ENCODE peak calls at places on chromosomes 3 and 15, in seven cellular contexts. J is H1, C is mesendoderm, O is neuronal stem cell, R is IMR-90, W is trophoblast cell, V is H9. H is an unnamed sample. For H3K4me1, the result is how much of the 10 kb centered on the place peaks cover.

GRCh38 chr15:71634820-71635219 is 175.5 kb upstream of the NR2E3 start:
- DNase-seq in V (no peak), R (no peak), J (no peak), O (peak), W (no peak), C (peak), H (peak)

GRCh38 chr15:84588053-84588874 is 12.5 kb upstream of the ZSCAN2 start:
- DNase-seq in J (peak), O (peak), R (peak), W (peak), V (peak), C (peak), H (peak)

GRCh38 chr15:63296195-63296594 is 18.8 kb downstream of the APH1B start:
- DNase-seq in R (no peak), J (no peak), V (no peak), C (no peak), O (no peak), W (no peak), H (no peak)

GRCh38 chr15:80549191-80549590 is 145.0 kb downstream of the ARNT2 start:
- DNase-seq in O (no peak), W (no peak), V (no peak), C (no peak), J (no peak), R (peak), H (peak)

GRCh38 chr15:78092111-78093041 is at the start of gene SH2D7:
- DNase-seq in O (no peak), R (no peak), J (no peak), W (no peak), V (no peak), C (no peak), H (peak)

GRCh38 chr3:129061888-129062834 is 1.6 kb downstream of the GP9 start:
- DNase-seq in C (no peak), W (no peak), R (no peak), O (no peak), V (no peak), J (no peak), H (no peak)

GRCh38 chr3:171640520-171641412 is 169.5 kb downstream of the PLD1 start:
- DNase-seq in J (no peak), C (peak), W (no peak), O (no peak), R (peak), V (peak), H (peak)

GRCh38 chr3:89179355-89179997 is 72.1 kb downstream of the EPHA3 start:
- DNase-seq in J (no peak), C (no peak), V (no peak), O (no peak), W (no peak), R (no peak), H (peak)

GRCh38 chr15:23497710-23498111 is 50.7 kb upstream of the GOLGA6L2 start:
- DNase-seq in W (no peak), V (no peak), O (no peak), C (no peak), J (no peak), R (no peak), H (peak)

GRCh38 chr3:10524270-10524669 is 18.9 kb upstream of the ATP2B2 start:
- DNase-seq in O (no peak), J (no peak), C (no peak), R (no peak), W (no peak), V (no peak), H (no peak)

GRCh38 chr15:36156855-36157521 is 422.4 kb upstream of the CDIN1 start:
- DNase-seq in C (peak), J (no peak), O (no peak), V (no peak), W (peak), R (peak), H (peak)

GRCh38 chr3:197613187-197613586 is 57.4 kb upstream of the BDH1 start:
- DNase-seq in C (no peak), J (no peak), V (no peak), W (no peak), O (no peak), R (no peak), H (no peak)

GRCh38 chr15:48084759-48085420 is 35.9 kb upstream of the SLC24A5 start:
- DNase-seq in J (no peak), W (peak), V (peak), O (peak), R (peak), C (peak), H (peak)

GRCh38 chr15:83515171-83515570 is 68.0 kb downstream of the SH3GL3 start:
- DNase-seq in O (no peak), V (no peak), R (no peak), W (peak), C (peak), J (no peak), H (no peak)

GRCh38 chr15:50024183-50024795 is 94.7 kb downstream of the ATP8B4 start:
- DNase-seq in O (no peak), R (peak), J (no peak), C (no peak), W (no peak), V (no peak), H (no peak)

GRCh38 chr15:93467327-93467726 is 378.3 kb upstream of the RGMA start:
- DNase-seq in W (no peak), O (no peak), V (no peak), C (peak), R (no peak), J (no peak), H (no peak)

GRCh38 chr15:25055356-25056068 is 100.7 kb downstream of the SNRPN start:
- DNase-seq in J (peak), V (peak), W (no peak), O (no peak), R (no peak), C (no peak), H (no peak)

GRCh38 chr15:86863226-86863915 is 783.7 kb downstream of the AGBL1 start:
- DNase-seq in R (no peak), J (no peak), O (no peak), W (peak), V (no peak), C (peak), H (peak)

GRCh38 chr15:71678191-71678590 is 132.2 kb upstream of the NR2E3 start:
- DNase-seq in W (no peak), O (no peak), V (no peak), R (no peak), J (no peak), C (peak), H (no peak)

GRCh38 chr3:10357592-10358308 is 36.8 kb upstream of the SEC13 start:
- DNase-seq in J (no peak), C (peak), W (peak), O (no peak), R (peak), V (no peak), H (peak)

GRCh38 chr15:33639968-33640367 is 328.3 kb upstream of the CHRM5 start:
- DNase-seq in C (no peak), R (no peak), V (no peak), J (no peak), W (no peak), O (no peak), H (no peak)

GRCh38 chr3:52084954-52085730 is 28.8 kb upstream of the DUSP7 start:
- DNase-seq in J (peak), W (no peak), R (no peak), O (no peak), C (peak), V (peak), H (no peak)

GRCh38 chr15:75531041-75531450 is 48.1 kb downstream of the PTPN9 start:
- DNase-seq in W (no peak), J (no peak), C (peak), V (no peak), O (no peak), R (peak), H (peak)

GRCh38 chr3:1275495-1275894 is 182.7 kb downstream of the CNTN6 start:
- DNase-seq in R (no peak), W (peak), O (peak), V (peak), J (no peak), C (peak), H (peak)

GRCh38 chr3:12922881-12923431 is 81.6 kb upstream of the RPL32 start:
- DNase-seq in V (no peak), C (no peak), J (no peak), R (no peak), O (no peak), W (no peak), H (no peak)

GRCh38 chr3:108208831-108209230 is 13.4 kb downstream of the IFT57 start:
- DNase-seq in R (no peak), W (no peak), O (no peak), J (no peak), C (no peak), V (no peak), H (no peak)

GRCh38 chr3:88031543-88032148 is 27.2 kb downstream of the CGGBP1 start:
- DNase-seq in J (no peak), V (no peak), C (no peak), R (peak), O (no peak), W (peak), H (peak)

GRCh38 chr3:71815676-71816075 is 30.7 kb upstream of the PROK2 start:
- DNase-seq in W (no peak), O (no peak), C (no peak), J (peak), R (no peak), V (no peak), H (no peak)

GRCh38 chr3:27138562-27138961 is 230.6 kb downstream of the NEK10 start:
- DNase-seq in C (no peak), O (no peak), R (no peak), V (no peak), J (no peak), W (no peak), H (no peak)

GRCh38 chr15:66294157-66294931 is 976 bp downstream of the DIS3L start:
- DNase-seq in W (peak), O (peak), J (no peak), V (peak), C (peak), R (peak), H (peak)

GRCh38 chr15:39629376-39629775 is 48.5 kb downstream of the THBS1 start:
- DNase-seq in C (no peak), O (no peak), V (no peak), J (no peak), W (no peak), R (peak), H (peak)

GRCh38 chr3:132787616-132788015 is 65.4 kb upstream of the NPHP3 start:
- DNase-seq in R (no peak), V (no peak), C (no peak), O (no peak), J (no peak), W (no peak), H (peak)
- H4K8ac ChIP-seq in R (no peak), V (no peak), C (no peak), O (no peak), J (no peak), W (no peak), H (no peak)

GRCh38 chr3:112131111-112131510 is 1.9 kb downstream of the GCSAM start:
- DNase-seq in C (no peak), O (no peak), R (no peak), J (no peak), W (no peak), V (no peak), H (no peak)
- H3K4me1 ChIP-seq in C (under half), O (under half), R (under half), J (under half), W (under half), V (under half), H (under half)

DNA sequence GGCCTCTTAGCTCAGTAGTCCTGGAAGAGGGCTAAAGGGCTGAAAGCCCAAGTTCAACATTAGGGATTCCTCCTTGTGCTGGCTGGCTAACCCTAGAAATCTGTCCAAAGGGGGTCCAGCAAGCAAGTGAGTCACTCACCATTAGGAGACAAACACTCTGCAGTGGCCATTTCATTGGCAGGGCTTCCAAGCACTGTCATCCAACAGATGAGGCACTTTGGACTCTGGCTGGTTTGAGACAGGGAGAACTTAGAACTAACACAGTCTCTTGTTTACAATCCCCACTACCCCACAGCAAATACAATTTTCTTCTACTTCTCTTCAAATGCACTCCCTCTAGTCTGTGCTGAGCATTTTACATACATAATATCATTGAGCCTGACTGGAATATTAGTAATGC is 10.1 kb upstream of the WNT5A start:
- DNase-seq in V (no peak), C (no peak), W (no peak), J (no peak), R (no peak), O (no peak), H (no peak)
- H4K8ac ChIP-seq in V (no peak), C (no peak), W (no peak), J (no peak), R (no peak), O (no peak), H (no peak)

GRCh38 chr3:29412117-29412516 is 131.2 kb downstream of the RBMS3 start:
- DNase-seq in V (no peak), R (peak), O (no peak), J (no peak), C (no peak), W (no peak), H (no peak)
- H3K4me1 ChIP-seq in V (under half), R (under half), O (under half), J (under half), C (under half), W (under half), H (under half)

DNA sequence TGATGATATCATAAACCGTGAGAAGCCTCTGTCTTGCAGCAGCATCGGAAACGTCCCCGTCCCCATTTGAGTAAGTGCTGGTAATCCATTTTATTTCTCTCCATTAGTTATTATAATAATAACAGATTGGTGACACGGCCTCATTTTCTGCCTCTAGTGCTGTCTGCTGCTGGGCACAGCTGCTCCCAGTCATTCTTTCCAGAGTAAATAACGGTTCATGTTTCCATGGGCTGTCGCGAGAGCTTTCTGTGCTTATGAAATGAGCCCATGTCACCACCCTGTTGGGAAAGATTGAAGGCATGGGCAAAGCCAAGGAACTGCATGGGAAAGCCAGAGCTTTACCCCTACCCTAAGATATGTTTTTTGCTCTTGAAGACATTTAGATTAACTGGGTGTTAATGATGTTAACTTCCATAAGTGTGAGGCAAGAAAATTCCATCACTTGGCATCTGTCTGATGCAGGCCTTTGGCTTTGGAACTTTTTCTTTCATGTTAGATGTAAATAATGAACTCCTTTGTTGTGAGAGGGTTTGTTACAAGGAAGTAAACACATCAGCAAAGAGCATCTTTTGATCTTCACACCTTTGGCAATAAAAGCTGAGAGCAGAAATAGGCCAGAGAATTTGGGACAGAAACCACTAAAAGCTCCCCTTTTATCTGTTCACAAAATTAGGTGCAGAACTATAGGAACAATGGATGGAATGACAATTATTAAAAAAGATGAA is 141.8 kb downstream of the FILIP1L start:
- DNase-seq in R (peak), C (no peak), J (no peak), V (no peak), W (no peak), O (no peak), H (no peak)
- H4K8ac ChIP-seq in R (no peak), C (no peak), J (no peak), V (no peak), W (no peak), O (no peak), H (no peak)

DNA sequence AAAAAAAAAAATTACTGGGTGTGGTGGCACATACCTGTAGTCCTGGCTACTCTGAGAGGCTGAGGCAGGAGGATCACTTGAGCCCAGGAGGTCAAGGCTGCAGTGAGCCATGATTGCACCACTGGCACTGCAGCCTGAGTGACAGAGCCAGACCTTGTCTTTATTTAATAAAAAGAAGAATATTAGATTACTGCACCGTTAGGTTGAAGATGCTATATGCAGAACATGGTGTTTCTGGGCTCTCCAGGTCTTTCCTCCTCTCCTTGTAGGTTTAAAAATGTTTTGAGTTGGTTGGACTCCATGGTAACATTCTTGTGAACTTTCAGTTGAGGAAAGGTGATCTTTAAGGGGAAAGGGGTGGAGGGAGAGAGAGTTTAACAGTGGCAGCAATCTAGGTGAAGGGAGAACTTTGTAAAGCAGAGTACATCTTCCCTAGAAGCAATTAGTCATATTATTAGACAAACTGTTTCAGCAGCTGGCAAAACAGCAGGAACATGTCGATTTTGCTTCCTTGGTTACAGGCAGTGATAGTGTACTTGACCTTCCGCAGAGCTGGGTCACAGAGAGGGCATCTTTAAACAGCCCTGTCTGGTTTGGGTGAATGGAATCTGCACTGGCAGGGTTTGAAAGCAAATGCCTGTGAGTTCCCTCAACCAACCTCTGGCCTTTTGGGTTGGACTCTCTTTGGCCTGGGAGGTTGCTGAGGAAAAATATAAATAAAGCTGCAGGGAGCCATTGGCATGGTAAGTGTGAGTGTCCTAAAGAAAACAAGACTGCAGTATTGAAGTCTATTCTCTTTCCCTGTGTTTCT is 42.8 kb downstream of the NR2C2 start:
- DNase-seq in W (peak), R (no peak), J (no peak), O (no peak), V (peak), C (peak), H (peak)
- H3K4me1 ChIP-seq in W (under half), R (under half), J (under half), O (under half), V (under half), C (under half), H (under half)

H was measured in mesenchymal stem cell.